ENCODE peak calls at places on chromosomes 11 and 22, in four cellular contexts. X is SK-N-SH, Z is GM12878, E is HepG2. K is an unnamed sample.

GRCh38 chr11:41392591-41392990 is 66.9 kb downstream of the LRRC4C start:
- DNase-seq in X (no peak), Z (no peak), E (no peak), K (no peak)

GRCh38 chr11:132943737-132944556 is 588.4 kb downstream of the OPCML start:
- DNase-seq in X (peak), Z (no peak), E (no peak), K (no peak)

GRCh38 chr11:78350101-78350645 is 67.4 kb downstream of the GAB2 start:
- DNase-seq in X (no peak), Z (peak), E (no peak), K (no peak)

GRCh38 chr11:10208045-10208674 is 85.9 kb downstream of the SBF2 start:
- DNase-seq in X (peak), Z (peak), E (peak), K (no peak)

GRCh38 chr22:20154602-20155183 is 3.8 kb upstream of the CCDC188 start:
- DNase-seq in X (peak), Z (no peak), E (no peak), K (no peak)

GRCh38 chr11:129141748-129142475 is 50.2 kb downstream of the ARHGAP32 start:
- DNase-seq in X (no peak), Z (no peak), E (no peak), K (no peak)

GRCh38 chr11:69669486-69669885 is 5.7 kb downstream of the LTO1 start:
- DNase-seq in X (peak), Z (no peak), E (no peak), K (no peak)

GRCh38 chr22:21775061-21775460 is 39.5 kb upstream of the YPEL1 start:
- DNase-seq in X (no peak), Z (no peak), E (no peak), K (no peak)

GRCh38 chr22:50261615-50262459 is at the start of gene MAPK12:
- DNase-seq in X (peak), Z (no peak), E (no peak), K (peak)

GRCh38 chr11:87366346-87366745 is 328.6 kb downstream of the TMEM135 start:
- DNase-seq in X (no peak), Z (no peak), E (no peak), K (no peak)

GRCh38 chr11:95268386-95268785 is 37.4 kb upstream of the SESN3 start:
- DNase-seq in X (no peak), Z (no peak), E (no peak), K (no peak)

GRCh38 chr11:81005595-81005994 is 1564.8 kb upstream of the TENM4 start:
- DNase-seq in X (no peak), Z (no peak), E (no peak), K (no peak)

GRCh38 chr11:125389339-125390166 is 106.5 kb downstream of the FEZ1 start:
- DNase-seq in X (no peak), Z (no peak), E (no peak), K (no peak)

GRCh38 chr11:119293461-119293860 is 23.5 kb downstream of the MCAM start:
- DNase-seq in X (no peak), Z (no peak), E (no peak), K (no peak)

DNA sequence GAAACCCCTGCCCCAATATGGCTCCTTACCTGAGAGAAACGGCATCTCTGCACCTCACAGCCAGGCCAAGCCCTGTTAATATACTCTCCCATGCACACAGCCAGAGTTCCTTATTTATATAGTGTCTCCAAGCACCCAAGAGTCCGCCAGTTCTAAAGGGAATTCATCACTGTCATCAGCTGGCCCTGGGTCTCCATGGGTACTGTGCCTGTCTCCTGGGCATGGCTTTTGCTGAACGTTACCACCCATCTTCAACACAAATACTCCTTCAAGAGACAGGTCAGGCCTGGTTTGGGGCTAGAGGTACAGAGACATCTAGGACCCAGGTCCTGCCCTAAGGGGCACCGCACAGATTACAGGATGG is 1.6 kb upstream of the ATG16L2 start:
- DNase-seq in X (no peak), Z (no peak), E (no peak), K (no peak)
- TF ChIP-seq TCF12 in X (no peak), Z (no peak), E (no peak), K (no peak)

GRCh38 chr11:73203790-73204189 is 14.3 kb upstream of the P2RY2 start:
- DNase-seq in X (no peak), Z (no peak), E (no peak), K (no peak)

GRCh38 chr11:73206751-73207280 is 11.3 kb upstream of the P2RY2 start:
- DNase-seq in X (no peak), Z (no peak), E (no peak), K (no peak)

GRCh38 chr11:73205666-73206343 is 12.3 kb upstream of the P2RY2 start:
- DNase-seq in X (no peak), Z (no peak), E (no peak), K (no peak)

GRCh38 chr11:73203322-73203721 is 14.8 kb upstream of the P2RY2 start:
- DNase-seq in X (no peak), Z (no peak), E (no peak), K (no peak)

DNA sequence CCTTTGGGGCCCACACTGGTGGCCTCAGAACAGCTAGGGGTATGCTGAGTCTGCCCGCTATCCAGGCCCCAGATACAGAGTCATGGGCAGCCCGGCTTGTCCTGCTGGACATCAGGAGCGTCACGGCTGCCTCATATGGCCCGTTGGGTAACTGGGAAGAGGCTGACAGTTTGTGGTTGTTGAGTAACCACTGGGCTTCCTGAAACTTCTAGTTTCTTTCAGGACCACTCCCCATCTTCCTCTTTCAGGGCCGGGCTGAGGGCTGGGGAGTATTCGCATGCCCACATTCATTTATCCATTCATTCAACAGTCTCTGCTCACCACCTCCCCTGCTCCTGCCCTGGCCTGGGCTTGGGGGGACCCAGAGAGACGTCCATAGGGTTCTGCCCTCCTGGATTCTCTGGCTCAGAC is 13.4 kb upstream of the P2RY2 start:
- DNase-seq in X (no peak), Z (no peak), E (no peak), K (no peak)
- TF ChIP-seq TCF12 in X (no peak), Z (no peak), E (no peak), K (no peak)

DNA sequence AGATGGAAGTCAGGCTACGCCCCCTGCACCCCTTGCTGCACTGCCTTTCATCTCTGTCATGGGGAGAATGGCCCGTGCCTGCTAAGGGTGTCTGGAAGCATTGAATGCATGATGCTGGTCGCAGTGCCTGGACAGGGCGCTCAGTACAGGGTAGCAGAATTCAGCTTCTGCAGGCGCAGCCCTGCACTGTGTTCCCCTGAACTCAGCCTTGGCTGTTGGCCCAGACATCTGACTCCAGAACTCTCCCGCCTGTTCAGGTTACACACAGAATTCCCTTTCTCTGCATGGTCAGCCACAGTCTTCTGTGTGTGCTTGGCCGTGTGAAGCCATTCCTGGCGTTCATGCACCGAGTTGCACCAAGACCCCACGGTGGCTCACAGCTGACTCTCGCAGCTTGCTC is 55.4 kb downstream of the MPPED1 start:
- DNase-seq in X (no peak), Z (no peak), E (no peak), K (no peak)
- TF ChIP-seq TCF12 in X (no peak), Z (no peak), E (no peak), K (no peak)

GRCh38 chr11:73493838-73494598 is 103.9 kb downstream of the FAM168A start:
- DNase-seq in X (no peak), Z (no peak), E (peak), K (peak)
- TF ChIP-seq TCF12 in X (peak), Z (no peak), E (no peak), K (no peak)